ENCODE peak calls at places on chromosomes 11 and 22, in nine cellular contexts. One of them, this sample, is unnamed.
A peak's percentile ranks its signal among the peaks of the same experiment; 100 is the strongest.

GRCh38 chr11:12029738-12030363 is 21.4 kb upstream of the DKK3 start:
- DNase-seq in astrocyte: no peak
- DNase-seq in lung: no peak
- DNase-seq in pancreas: no peak
- DNase-seq in endothelial cell of umbilical vein: peak; percentile 52
- DNase-seq in CD8-positive, alpha-beta memory T cell: no peak
- DNase-seq in neural progenitor cell: no peak
- DNase-seq in small intestine: no peak
- DNase-seq in CD4-positive, CD25-positive, alpha-beta regulatory T cell: no peak
- DNase-seq in this sample: no peak

GRCh38 chr11:13140028-13140870 is 131.1 kb downstream of the RASSF10 start:
- DNase-seq in astrocyte: peak; percentile 74
- DNase-seq in lung: peak; percentile 81
- DNase-seq in pancreas: no peak
- DNase-seq in endothelial cell of umbilical vein: no peak
- DNase-seq in CD8-positive, alpha-beta memory T cell: no peak
- DNase-seq in neural progenitor cell: no peak
- DNase-seq in small intestine: peak; percentile 97
- DNase-seq in CD4-positive, CD25-positive, alpha-beta regulatory T cell: no peak
- DNase-seq in this sample: peak; percentile 77

GRCh38 chr11:104898685-104899013 is 389 bp upstream of the CASP12 start:
- DNase-seq in astrocyte: no peak
- DNase-seq in lung: no peak
- DNase-seq in pancreas: no peak
- DNase-seq in endothelial cell of umbilical vein: no peak
- DNase-seq in CD8-positive, alpha-beta memory T cell: no peak
- DNase-seq in neural progenitor cell: no peak
- DNase-seq in small intestine: no peak
- DNase-seq in CD4-positive, CD25-positive, alpha-beta regulatory T cell: no peak
- DNase-seq in this sample: no peak

GRCh38 chr22:44449061-44449682 is 48.9 kb downstream of the RTL6 start:
- DNase-seq in astrocyte: peak; percentile 92
- DNase-seq in lung: no peak
- DNase-seq in pancreas: no peak
- DNase-seq in endothelial cell of umbilical vein: no peak
- DNase-seq in CD8-positive, alpha-beta memory T cell: no peak
- DNase-seq in neural progenitor cell: no peak
- DNase-seq in small intestine: no peak
- DNase-seq in CD4-positive, CD25-positive, alpha-beta regulatory T cell: no peak
- DNase-seq in this sample: no peak

GRCh38 chr22:25081409-25081824 is 118.2 kb upstream of the CRYBB3 start:
- DNase-seq in astrocyte: no peak
- DNase-seq in lung: no peak
- DNase-seq in pancreas: no peak
- DNase-seq in endothelial cell of umbilical vein: peak; percentile 59
- DNase-seq in CD8-positive, alpha-beta memory T cell: peak; percentile 31
- DNase-seq in neural progenitor cell: peak; percentile 58
- DNase-seq in small intestine: peak; percentile 46
- DNase-seq in CD4-positive, CD25-positive, alpha-beta regulatory T cell: peak; percentile 27
- DNase-seq in this sample: peak; percentile 41

GRCh38 chr11:84106560-84106959 is 820.4 kb upstream of the CCDC90B start:
- DNase-seq in astrocyte: no peak
- DNase-seq in lung: no peak
- DNase-seq in pancreas: no peak
- DNase-seq in endothelial cell of umbilical vein: no peak
- DNase-seq in CD8-positive, alpha-beta memory T cell: no peak
- DNase-seq in neural progenitor cell: no peak
- DNase-seq in small intestine: no peak
- DNase-seq in CD4-positive, CD25-positive, alpha-beta regulatory T cell: no peak
- DNase-seq in this sample: no peak

GRCh38 chr11:12119502-12119901 is 9.1 kb downstream of the MICAL2 start:
- DNase-seq in astrocyte: no peak
- DNase-seq in lung: no peak
- DNase-seq in pancreas: no peak
- DNase-seq in endothelial cell of umbilical vein: no peak
- DNase-seq in CD8-positive, alpha-beta memory T cell: no peak
- DNase-seq in neural progenitor cell: no peak
- DNase-seq in small intestine: peak; percentile 64
- DNase-seq in CD4-positive, CD25-positive, alpha-beta regulatory T cell: no peak
- DNase-seq in this sample: no peak

GRCh38 chr22:31872209-31872608 is 72.1 kb upstream of the YWHAH start:
- DNase-seq in astrocyte: no peak
- DNase-seq in lung: no peak
- DNase-seq in pancreas: no peak
- DNase-seq in endothelial cell of umbilical vein: peak; percentile 31
- DNase-seq in CD8-positive, alpha-beta memory T cell: no peak
- DNase-seq in neural progenitor cell: peak; percentile 23
- DNase-seq in small intestine: peak; percentile 49
- DNase-seq in CD4-positive, CD25-positive, alpha-beta regulatory T cell: peak; percentile 6
- DNase-seq in this sample: no peak

GRCh38 chr11:65430406-65431217 is 8.0 kb downstream of the NEAT1 start:
- DNase-seq in astrocyte: peak; percentile 42
- DNase-seq in lung: no peak
- DNase-seq in pancreas: no peak
- DNase-seq in endothelial cell of umbilical vein: peak; percentile 60
- DNase-seq in CD8-positive, alpha-beta memory T cell: no peak
- DNase-seq in neural progenitor cell: no peak
- DNase-seq in small intestine: peak; percentile 64
- DNase-seq in CD4-positive, CD25-positive, alpha-beta regulatory T cell: peak; percentile 47
- DNase-seq in this sample: peak; percentile 26

GRCh38 chr11:11668293-11668692 is 46.5 kb upstream of the GALNT18 start:
- DNase-seq in astrocyte: no peak
- DNase-seq in lung: no peak
- DNase-seq in pancreas: no peak
- DNase-seq in endothelial cell of umbilical vein: no peak
- DNase-seq in CD8-positive, alpha-beta memory T cell: no peak
- DNase-seq in neural progenitor cell: no peak
- DNase-seq in small intestine: no peak
- DNase-seq in CD4-positive, CD25-positive, alpha-beta regulatory T cell: no peak
- DNase-seq in this sample: no peak

GRCh38 chr11:130403301-130403804 is 25.1 kb downstream of the ADAMTS8 start:
- DNase-seq in astrocyte: peak; percentile 92
- DNase-seq in lung: peak; percentile 39
- DNase-seq in pancreas: no peak
- DNase-seq in endothelial cell of umbilical vein: no peak
- DNase-seq in CD8-positive, alpha-beta memory T cell: no peak
- DNase-seq in neural progenitor cell: no peak
- DNase-seq in small intestine: no peak
- DNase-seq in CD4-positive, CD25-positive, alpha-beta regulatory T cell: no peak
- DNase-seq in this sample: peak; percentile 44

GRCh38 chr11:135075740-135076139 is 663.7 kb upstream of the B3GAT1 start:
- DNase-seq in astrocyte: no peak
- DNase-seq in lung: no peak
- DNase-seq in pancreas: peak; percentile 84
- DNase-seq in endothelial cell of umbilical vein: peak; percentile 27
- DNase-seq in CD8-positive, alpha-beta memory T cell: peak; percentile 31
- DNase-seq in neural progenitor cell: peak; percentile 52
- DNase-seq in small intestine: peak; percentile 3
- DNase-seq in CD4-positive, CD25-positive, alpha-beta regulatory T cell: peak; percentile 5
- DNase-seq in this sample: peak; percentile 32

GRCh38 chr11:416757-417621 is 2.2 kb upstream of the SIGIRR start:
- DNase-seq in astrocyte: no peak
- DNase-seq in lung: no peak
- DNase-seq in pancreas: peak; percentile 91
- DNase-seq in endothelial cell of umbilical vein: peak; percentile 18
- DNase-seq in CD8-positive, alpha-beta memory T cell: peak; percentile 48
- DNase-seq in neural progenitor cell: peak; percentile 62
- DNase-seq in small intestine: peak; percentile 81
- DNase-seq in CD4-positive, CD25-positive, alpha-beta regulatory T cell: no peak
- DNase-seq in this sample: peak; percentile 80

GRCh38 chr11:59918987-59919589 is 19.1 kb upstream of the OOSP1 start:
- DNase-seq in astrocyte: peak; percentile 33
- DNase-seq in lung: no peak
- DNase-seq in pancreas: no peak
- DNase-seq in endothelial cell of umbilical vein: peak; percentile 72
- DNase-seq in CD8-positive, alpha-beta memory T cell: no peak
- DNase-seq in neural progenitor cell: peak; percentile 33
- DNase-seq in small intestine: peak; percentile 41
- DNase-seq in CD4-positive, CD25-positive, alpha-beta regulatory T cell: no peak
- DNase-seq in this sample: peak; percentile 45

GRCh38 chr11:66172146-66172545 is 96.3 kb upstream of the RAB1B start:
- DNase-seq in astrocyte: peak; percentile 81
- DNase-seq in lung: no peak
- DNase-seq in pancreas: no peak
- DNase-seq in endothelial cell of umbilical vein: no peak
- DNase-seq in CD8-positive, alpha-beta memory T cell: no peak
- DNase-seq in neural progenitor cell: no peak
- DNase-seq in small intestine: no peak
- DNase-seq in CD4-positive, CD25-positive, alpha-beta regulatory T cell: no peak
- DNase-seq in this sample: no peak

GRCh38 chr11:63942803-63943202 is 4.0 kb downstream of the NAA40 start:
- DNase-seq in astrocyte: no peak
- DNase-seq in lung: no peak
- DNase-seq in pancreas: no peak
- DNase-seq in endothelial cell of umbilical vein: no peak
- DNase-seq in CD8-positive, alpha-beta memory T cell: no peak
- DNase-seq in neural progenitor cell: no peak
- DNase-seq in small intestine: peak; percentile 91
- DNase-seq in CD4-positive, CD25-positive, alpha-beta regulatory T cell: no peak
- DNase-seq in this sample: no peak

GRCh38 chr11:63944987-63945386 is 6.2 kb downstream of the NAA40 start:
- DNase-seq in astrocyte: no peak
- DNase-seq in lung: no peak
- DNase-seq in pancreas: no peak
- DNase-seq in endothelial cell of umbilical vein: no peak
- DNase-seq in CD8-positive, alpha-beta memory T cell: no peak
- DNase-seq in neural progenitor cell: no peak
- DNase-seq in small intestine: peak; percentile 79
- DNase-seq in CD4-positive, CD25-positive, alpha-beta regulatory T cell: no peak
- DNase-seq in this sample: peak; percentile 42

GRCh38 chr11:63939351-63939920 is 634 bp downstream of the NAA40 start:
- DNase-seq in astrocyte: no peak
- DNase-seq in lung: no peak
- DNase-seq in pancreas: no peak
- DNase-seq in endothelial cell of umbilical vein: peak; percentile 31
- DNase-seq in CD8-positive, alpha-beta memory T cell: no peak
- DNase-seq in neural progenitor cell: no peak
- DNase-seq in small intestine: peak; percentile 49
- DNase-seq in CD4-positive, CD25-positive, alpha-beta regulatory T cell: no peak
- DNase-seq in this sample: peak; percentile 26

GRCh38 chr11:63940786-63941185 is 2.0 kb downstream of the NAA40 start:
- DNase-seq in astrocyte: no peak
- DNase-seq in lung: no peak
- DNase-seq in pancreas: no peak
- DNase-seq in endothelial cell of umbilical vein: no peak
- DNase-seq in CD8-positive, alpha-beta memory T cell: no peak
- DNase-seq in neural progenitor cell: no peak
- DNase-seq in small intestine: no peak
- DNase-seq in CD4-positive, CD25-positive, alpha-beta regulatory T cell: no peak
- DNase-seq in this sample: no peak

DNA sequence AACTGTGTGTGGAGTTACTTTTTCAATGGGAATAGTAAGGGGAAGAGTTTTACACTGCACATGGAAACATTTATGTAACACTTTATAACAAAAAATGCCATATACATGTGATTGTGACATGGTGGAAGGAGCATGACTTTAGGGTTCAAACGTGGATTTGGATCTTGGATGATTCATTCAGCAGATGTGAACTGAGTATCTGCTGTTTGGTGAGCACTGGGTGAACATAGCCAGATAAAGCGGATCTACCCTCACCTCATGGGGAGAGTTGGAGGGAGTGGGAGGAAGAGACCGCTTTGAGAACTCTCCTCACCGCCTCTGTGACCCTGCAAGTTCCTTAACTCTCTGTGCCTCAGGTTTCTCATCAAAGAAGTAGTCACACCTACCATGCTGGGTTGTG is 3.1 kb downstream of the NAA40 start:
- DNase-seq in astrocyte: no peak
- DNase-seq in lung: no peak
- DNase-seq in pancreas: no peak
- DNase-seq in endothelial cell of umbilical vein: no peak
- DNase-seq in CD8-positive, alpha-beta memory T cell: no peak
- DNase-seq in neural progenitor cell: no peak
- DNase-seq in small intestine: no peak
- DNase-seq in CD4-positive, CD25-positive, alpha-beta regulatory T cell: no peak
- DNase-seq in this sample: no peak
- H3K4me1 ChIP-seq in astrocyte: no peaks in the 10 kb centered on the region
- H3K4me1 ChIP-seq in lung: peaks cover 2% of the 10 kb centered on the region
- H3K4me1 ChIP-seq in pancreas: no peaks in the 10 kb centered on the region
- H3K4me1 ChIP-seq in endothelial cell of umbilical vein: peaks cover 11% of the 10 kb centered on the region
- H3K4me1 ChIP-seq in CD8-positive, alpha-beta memory T cell: peaks cover 15% of the 10 kb centered on the region
- H3K4me1 ChIP-seq in neural progenitor cell: no peaks in the 10 kb centered on the region
- H3K4me1 ChIP-seq in small intestine: no peaks in the 10 kb centered on the region
- H3K4me1 ChIP-seq in CD4-positive, CD25-positive, alpha-beta regulatory T cell: peaks cover 19% of the 10 kb centered on the region
- H3K4me1 ChIP-seq in this sample: peaks cover 32% of the 10 kb centered on the region

GRCh38 chr11:122175316-122175715 is 59.3 kb upstream of the BLID start:
- DNase-seq in astrocyte: no peak
- DNase-seq in lung: no peak
- DNase-seq in pancreas: no peak
- DNase-seq in endothelial cell of umbilical vein: peak; percentile 23
- DNase-seq in CD8-positive, alpha-beta memory T cell: no peak
- DNase-seq in neural progenitor cell: no peak
- DNase-seq in small intestine: no peak
- DNase-seq in CD4-positive, CD25-positive, alpha-beta regulatory T cell: no peak
- DNase-seq in this sample: no peak
- H3K4me3 ChIP-seq in astrocyte: peak overlapping the region; percentile 99
- H3K4me3 ChIP-seq in lung: no peak overlapping the region
- H3K4me3 ChIP-seq in pancreas: no peak overlapping the region
- H3K4me3 ChIP-seq in endothelial cell of umbilical vein: peak overlapping the region; percentile 3
- H3K4me3 ChIP-seq in CD8-positive, alpha-beta memory T cell: no peak overlapping the region
- H3K4me3 ChIP-seq in neural progenitor cell: no peak overlapping the region
- H3K4me3 ChIP-seq in small intestine: no peak overlapping the region
- H3K4me3 ChIP-seq in CD4-positive, CD25-positive, alpha-beta regulatory T cell: no peak overlapping the region
- H3K4me3 ChIP-seq in this sample: no peak overlapping the region

GRCh38 chr11:115869131-115869530 is 364.9 kb upstream of the CADM1 start:
- DNase-seq in astrocyte: no peak
- DNase-seq in lung: no peak
- DNase-seq in pancreas: no peak
- DNase-seq in endothelial cell of umbilical vein: no peak
- DNase-seq in CD8-positive, alpha-beta memory T cell: no peak
- DNase-seq in neural progenitor cell: no peak
- DNase-seq in small intestine: no peak
- DNase-seq in CD4-positive, CD25-positive, alpha-beta regulatory T cell: peak; percentile 22
- DNase-seq in this sample: no peak
- H3K4me1 ChIP-seq in astrocyte: no peaks in the 10 kb centered on the region
- H3K4me1 ChIP-seq in lung: peaks cover 4% of the 10 kb centered on the region
- H3K4me1 ChIP-seq in pancreas: no peaks in the 10 kb centered on the region
- H3K4me1 ChIP-seq in endothelial cell of umbilical vein: no peaks in the 10 kb centered on the region
- H3K4me1 ChIP-seq in CD8-positive, alpha-beta memory T cell: no peaks in the 10 kb centered on the region
- H3K4me1 ChIP-seq in neural progenitor cell: peaks cover 18% of the 10 kb centered on the region
- H3K4me1 ChIP-seq in small intestine: no peaks in the 10 kb centered on the region
- H3K4me1 ChIP-seq in CD4-positive, CD25-positive, alpha-beta regulatory T cell: peaks cover 25% of the 10 kb centered on the region
- H3K4me1 ChIP-seq in this sample: no peaks in the 10 kb centered on the region

DNA sequence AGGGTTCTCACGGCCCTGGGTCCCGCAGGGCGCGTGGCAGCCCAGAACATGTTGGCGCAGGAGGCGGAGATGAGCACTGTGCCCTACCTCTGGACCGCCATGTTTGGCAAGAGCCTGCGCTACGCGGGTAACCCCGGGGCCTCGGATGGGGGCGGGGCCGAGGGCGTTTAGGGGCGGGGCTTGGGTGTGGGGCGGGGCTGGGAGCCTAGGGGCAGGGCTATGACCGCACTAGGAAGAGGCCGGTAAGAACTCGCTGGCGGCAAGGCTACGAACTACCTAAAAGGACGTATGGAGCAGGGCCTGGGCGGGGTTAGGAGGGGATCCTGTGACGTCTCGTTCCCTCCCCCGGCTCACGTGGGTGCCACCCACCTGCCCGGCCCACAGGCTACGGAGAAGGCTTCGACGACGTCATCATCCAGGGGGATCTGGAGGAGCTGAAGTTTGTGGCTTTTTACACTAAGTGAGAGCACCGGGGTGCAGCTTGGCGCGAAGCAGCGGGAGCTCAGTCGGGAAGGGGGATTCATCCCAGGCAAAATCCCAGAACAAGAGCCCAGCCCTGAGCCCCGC is 2.8 kb upstream of the LZTR1 start:
- DNase-seq in astrocyte: peak; percentile 78
- DNase-seq in lung: peak; percentile 78
- DNase-seq in pancreas: peak; percentile 79
- DNase-seq in endothelial cell of umbilical vein: peak; percentile 75
- DNase-seq in CD8-positive, alpha-beta memory T cell: peak; percentile 57
- DNase-seq in neural progenitor cell: peak; percentile 95
- DNase-seq in small intestine: peak; percentile 76
- DNase-seq in CD4-positive, CD25-positive, alpha-beta regulatory T cell: peak; percentile 50
- DNase-seq in this sample: peak; percentile 81
- H3K4me3 ChIP-seq in astrocyte: peak overlapping the region; percentile 13
- H3K4me3 ChIP-seq in lung: no peak overlapping the region
- H3K4me3 ChIP-seq in pancreas: no peak overlapping the region
- H3K4me3 ChIP-seq in endothelial cell of umbilical vein: peak overlapping the region; percentile 12
- H3K4me3 ChIP-seq in CD8-positive, alpha-beta memory T cell: no peak overlapping the region
- H3K4me3 ChIP-seq in neural progenitor cell: peak overlapping the region; percentile 27
- H3K4me3 ChIP-seq in small intestine: no peak overlapping the region
- H3K4me3 ChIP-seq in CD4-positive, CD25-positive, alpha-beta regulatory T cell: no peak overlapping the region
- H3K4me3 ChIP-seq in this sample: no peak overlapping the region